ENCODE peak calls at places on chromosomes 1 and 21, in nine cellular contexts. B is breast epithelium, A is lower leg skin, I is heart left ventricle, D is stomach, Q is transverse colon, E is uterus, S is ovary, O is A549. F is an unnamed sample.

GRCh38 chr1:183039985-183040447 is 16.8 kb downstream of the LAMC1 start:
- DNase-seq in B (no peak), A (no peak), I (no peak), D (no peak), Q (no peak), E (no peak), S (no peak), O (no peak), F (no peak)

GRCh38 chr1:69494171-69494570 is 73.6 kb upstream of the LRRC7 start:
- DNase-seq in B (no peak), A (no peak), I (no peak), D (no peak), Q (no peak), E (no peak), S (no peak), O (no peak), F (no peak)

GRCh38 chr1:187038789-187039188 is 210.0 kb downstream of the PLA2G4A start:
- DNase-seq in B (no peak), A (no peak), I (no peak), D (no peak), Q (no peak), E (no peak), S (no peak), O (no peak), F (no peak)

GRCh38 chr1:85554630-85555327 is 25.8 kb upstream of the CCN1 start:
- DNase-seq in B (no peak), A (no peak), I (no peak), D (no peak), Q (no peak), E (no peak), S (no peak), O (no peak), F (no peak)

GRCh38 chr1:232335261-232335660 is 294.7 kb downstream of the SIPA1L2 start:
- DNase-seq in B (no peak), A (no peak), I (no peak), D (no peak), Q (no peak), E (no peak), S (no peak), O (no peak), F (no peak)

GRCh38 chr1:88741413-88741812 is 57.3 kb downstream of the PKN2 start:
- DNase-seq in B (no peak), A (no peak), I (no peak), D (no peak), Q (no peak), E (no peak), S (no peak), O (no peak), F (no peak)

GRCh38 chr1:218415726-218416125 is 70.6 kb downstream of the TGFB2 start:
- DNase-seq in B (no peak), A (no peak), I (no peak), D (no peak), Q (no peak), E (no peak), S (no peak), O (no peak), F (no peak)

GRCh38 chr1:33575324-33575879 is 103.0 kb downstream of the ZSCAN20 start:
- DNase-seq in B (no peak), A (no peak), I (peak), D (no peak), Q (no peak), E (no peak), S (no peak), O (no peak), F (no peak)

GRCh38 chr1:2128189-2128901 is 66.2 kb downstream of the FAAP20 start:
- DNase-seq in B (no peak), A (no peak), I (no peak), D (no peak), Q (no peak), E (no peak), S (no peak), O (no peak), F (no peak)

GRCh38 chr1:189007824-189008223 is 1469.8 kb downstream of the BRINP3 start:
- DNase-seq in B (no peak), A (no peak), I (no peak), D (no peak), Q (no peak), E (no peak), S (no peak), O (no peak), F (no peak)

GRCh38 chr1:211633523-211633843 is 41.9 kb downstream of the NEK2 start:
- DNase-seq in B (no peak), A (no peak), I (no peak), D (no peak), Q (no peak), E (no peak), S (no peak), O (no peak), F (no peak)

GRCh38 chr1:166174108-166174507 is 7.3 kb upstream of the FAM78B start:
- DNase-seq in B (no peak), A (no peak), I (peak), D (peak), Q (no peak), E (no peak), S (no peak), O (no peak), F (peak)

GRCh38 chr1:154720328-154721301 is 112.6 kb upstream of the ADAR start:
- DNase-seq in B (no peak), A (no peak), I (no peak), D (no peak), Q (no peak), E (no peak), S (no peak), O (no peak), F (no peak)

GRCh38 chr1:107480548-107480947 is 339.7 kb downstream of the NTNG1 start:
- DNase-seq in B (no peak), A (no peak), I (no peak), D (peak), Q (peak), E (peak), S (no peak), O (no peak), F (peak)

GRCh38 chr1:89489037-89489729 is 35.4 kb upstream of the LRRC8B start:
- DNase-seq in B (no peak), A (no peak), I (no peak), D (no peak), Q (no peak), E (no peak), S (no peak), O (no peak), F (no peak)

GRCh38 chr1:228502522-228502921 is 15.3 kb downstream of the RNF187 start:
- DNase-seq in B (no peak), A (no peak), I (no peak), D (no peak), Q (no peak), E (no peak), S (no peak), O (no peak), F (no peak)

GRCh38 chr1:13687361-13687760 is 12.6 kb upstream of the PRDM2 start:
- DNase-seq in B (no peak), A (no peak), I (no peak), D (no peak), Q (no peak), E (no peak), S (no peak), O (no peak), F (no peak)

GRCh38 chr1:7885513-7886298 is 32.8 kb upstream of the UTS2 start:
- DNase-seq in B (peak), A (peak), I (no peak), D (peak), Q (peak), E (no peak), S (peak), O (no peak), F (peak)

GRCh38 chr1:185338719-185339622 is 21.9 kb upstream of the IVNS1ABP start:
- DNase-seq in B (no peak), A (peak), I (peak), D (peak), Q (peak), E (no peak), S (no peak), O (no peak), F (no peak)

GRCh38 chr1:27569088-27569459 is 34.9 kb downstream of the AHDC1 start:
- DNase-seq in B (no peak), A (no peak), I (no peak), D (no peak), Q (no peak), E (no peak), S (no peak), O (no peak), F (no peak)

GRCh38 chr1:42765832-42766722 is 751 bp downstream of the P3H1 start:
- DNase-seq in B (no peak), A (no peak), I (peak), D (peak), Q (peak), E (peak), S (peak), O (peak), F (peak)

GRCh38 chr21:26123012-26123411 is 47.6 kb downstream of the APP start:
- DNase-seq in B (no peak), A (no peak), I (no peak), D (no peak), Q (no peak), E (no peak), S (no peak), O (no peak), F (no peak)

GRCh38 chr1:218476385-218476784 is 131.2 kb downstream of the TGFB2 start:
- DNase-seq in B (no peak), A (no peak), I (no peak), D (no peak), Q (no peak), E (no peak), S (no peak), O (no peak), F (no peak)

GRCh38 chr1:103108525-103109150 is 316 bp upstream of the COL11A1 start:
- DNase-seq in B (no peak), A (no peak), I (peak), D (no peak), Q (no peak), E (peak), S (peak), O (no peak), F (peak)

GRCh38 chr1:151047925-151048644 is 534 bp downstream of the C1orf56 start:
- DNase-seq in B (peak), A (peak), I (peak), D (peak), Q (peak), E (peak), S (peak), O (peak), F (peak)
- TF ChIP-seq POLR2A in B (no peak), A (no peak), I (no peak), D (no peak), Q (no peak), E (no peak), S (no peak), O (peak), F (no peak)

GRCh38 chr1:1013105-1013921 is at the start of gene ISG15:
- DNase-seq in B (peak), A (peak), I (peak), D (peak), Q (peak), E (peak), S (peak), O (no peak), F (peak)
- TF ChIP-seq POLR2A in B (no peak), A (no peak), I (peak), D (no peak), Q (peak), E (peak), S (no peak), O (no peak), F (peak)

GRCh38 chr1:161044908-161045748 is 649 bp downstream of the USF1 start:
- DNase-seq in B (peak), A (peak), I (peak), D (peak), Q (peak), E (peak), S (peak), O (peak), F (peak)
- TF ChIP-seq POLR2A in B (no peak), A (no peak), I (peak), D (no peak), Q (peak), E (peak), S (no peak), O (no peak), F (no peak)

GRCh38 chr1:221527886-221528634 is 213.8 kb downstream of the DUSP10 start:
- DNase-seq in B (no peak), A (no peak), I (no peak), D (no peak), Q (no peak), E (no peak), S (no peak), O (no peak), F (no peak)
- TF ChIP-seq POLR2A in B (no peak), A (no peak), I (no peak), D (no peak), Q (no peak), E (no peak), S (no peak), O (no peak), F (no peak)

GRCh38 chr1:221839794-221840395 is 98.0 kb upstream of the DUSP10 start:
- DNase-seq in B (peak), A (peak), I (peak), D (peak), Q (peak), E (no peak), S (peak), O (peak), F (peak)
- TF ChIP-seq POLR2A in B (no peak), A (no peak), I (no peak), D (no peak), Q (no peak), E (no peak), S (no peak), O (no peak), F (no peak)

GRCh38 chr21:41447356-41447755 is 21.3 kb downstream of the MX1 start:
- DNase-seq in B (no peak), A (no peak), I (no peak), D (no peak), Q (no peak), E (no peak), S (no peak), O (no peak), F (no peak)

GRCh38 chr21:41449613-41450012 is 23.6 kb downstream of the MX1 start:
- DNase-seq in B (no peak), A (no peak), I (no peak), D (peak), Q (no peak), E (no peak), S (no peak), O (no peak), F (no peak)

GRCh38 chr21:41453761-41454160 is 27.7 kb downstream of the MX1 start:
- DNase-seq in B (no peak), A (no peak), I (no peak), D (no peak), Q (no peak), E (no peak), S (no peak), O (no peak), F (no peak)

GRCh38 chr21:41453198-41453597 is 27.2 kb downstream of the MX1 start:
- DNase-seq in B (no peak), A (no peak), I (no peak), D (no peak), Q (no peak), E (no peak), S (no peak), O (no peak), F (no peak)

GRCh38 chr21:41451753-41452676 is 26.0 kb downstream of the MX1 start:
- DNase-seq in B (no peak), A (no peak), I (no peak), D (peak), Q (peak), E (no peak), S (no peak), O (no peak), F (no peak)
- TF ChIP-seq POLR2A in B (no peak), A (no peak), I (no peak), D (no peak), Q (no peak), E (no peak), S (no peak), O (no peak), F (no peak)

GRCh38 chr21:43937898-43938309 is 72.9 kb downstream of the AGPAT3 start:
- DNase-seq in B (no peak), A (no peak), I (no peak), D (no peak), Q (no peak), E (no peak), S (no peak), O (no peak), F (no peak)
- TF ChIP-seq POLR2A in B (no peak), A (no peak), I (no peak), D (no peak), Q (no peak), E (no peak), S (no peak), O (no peak), F (no peak)

F was measured in testis.